ENCODE peak calls at places on chromosomes 11 and 22, in five cellular contexts. One of them, this sample, is unnamed.

GRCh38 chr22:47168441-47168840 is 406.0 kb downstream of the TBC1D22A start:
- DNase-seq in BE2C: no peak
- DNase-seq in MG63: no peak
- DNase-seq in bronchial epithelial cell: no peak
- DNase-seq in skeletal muscle cell: no peak
- DNase-seq in this sample: peak

GRCh38 chr11:130609121-130610035 is 160.9 kb downstream of the ADAMTS15 start:
- DNase-seq in bronchial epithelial cell: peak
- DNase-seq in BE2C: no peak
- DNase-seq in skeletal muscle cell: peak
- DNase-seq in MG63: peak
- DNase-seq in this sample: no peak

GRCh38 chr22:17257578-17257977 is 38.3 kb upstream of the ADA2 start:
- DNase-seq in bronchial epithelial cell: no peak
- DNase-seq in BE2C: no peak
- DNase-seq in skeletal muscle cell: no peak
- DNase-seq in MG63: no peak
- DNase-seq in this sample: no peak

GRCh38 chr11:47418454-47419259 is 7.6 kb downstream of the PSMC3 start:
- DNase-seq in MG63: no peak
- DNase-seq in BE2C: no peak
- DNase-seq in bronchial epithelial cell: no peak
- DNase-seq in skeletal muscle cell: no peak
- DNase-seq in this sample: no peak

GRCh38 chr11:111522426-111522825 is 7.8 kb downstream of the HOATZ start:
- DNase-seq in BE2C: no peak
- DNase-seq in bronchial epithelial cell: no peak
- DNase-seq in skeletal muscle cell: no peak
- DNase-seq in MG63: no peak
- DNase-seq in this sample: no peak

GRCh38 chr22:43826142-43827093 is 14.3 kb upstream of the EFCAB6 start:
- DNase-seq in bronchial epithelial cell: peak
- DNase-seq in BE2C: peak
- DNase-seq in skeletal muscle cell: peak
- DNase-seq in MG63: peak
- DNase-seq in this sample: peak

GRCh38 chr11:3994030-3994640 is 100.5 kb upstream of the RRM1 start:
- DNase-seq in MG63: no peak
- DNase-seq in skeletal muscle cell: no peak
- DNase-seq in bronchial epithelial cell: peak
- DNase-seq in BE2C: no peak
- DNase-seq in this sample: no peak

GRCh38 chr11:77724639-77725038 is 87.0 kb upstream of the CLNS1A start:
- DNase-seq in bronchial epithelial cell: no peak
- DNase-seq in MG63: no peak
- DNase-seq in BE2C: no peak
- DNase-seq in skeletal muscle cell: no peak
- DNase-seq in this sample: no peak

GRCh38 chr11:16613401-16614381 is 124.8 kb upstream of the C11orf58 start:
- DNase-seq in skeletal muscle cell: peak
- DNase-seq in bronchial epithelial cell: peak
- DNase-seq in MG63: peak
- DNase-seq in BE2C: peak
- DNase-seq in this sample: peak

GRCh38 chr22:50016988-50017700 is 4.6 kb upstream of the IL17REL start:
- DNase-seq in skeletal muscle cell: no peak
- DNase-seq in BE2C: peak
- DNase-seq in bronchial epithelial cell: peak
- DNase-seq in MG63: peak
- DNase-seq in this sample: peak

GRCh38 chr11:76087749-76088148 is 118.6 kb downstream of the WNT11 start:
- DNase-seq in BE2C: no peak
- DNase-seq in bronchial epithelial cell: no peak
- DNase-seq in MG63: no peak
- DNase-seq in skeletal muscle cell: no peak
- DNase-seq in this sample: no peak

GRCh38 chr11:28677719-28678118 is 569.5 kb downstream of the METTL15 start:
- DNase-seq in skeletal muscle cell: no peak
- DNase-seq in MG63: no peak
- DNase-seq in BE2C: no peak
- DNase-seq in bronchial epithelial cell: no peak
- DNase-seq in this sample: no peak
- H3K4me3 ChIP-seq in skeletal muscle cell: no peak
- H3K4me3 ChIP-seq in MG63: no peak
- H3K4me3 ChIP-seq in BE2C: no peak
- H3K4me3 ChIP-seq in bronchial epithelial cell: no peak
- H3K4me3 ChIP-seq in this sample: no peak

GRCh38 chr22:35944458-35944857 is 84.2 kb downstream of the RBFOX2 start:
- DNase-seq in MG63: no peak
- DNase-seq in BE2C: no peak
- DNase-seq in skeletal muscle cell: no peak
- DNase-seq in bronchial epithelial cell: no peak
- DNase-seq in this sample: peak
- H3K4me3 ChIP-seq in MG63: peak
- H3K4me3 ChIP-seq in BE2C: no peak
- H3K4me3 ChIP-seq in skeletal muscle cell: no peak
- H3K4me3 ChIP-seq in bronchial epithelial cell: no peak
- H3K4me3 ChIP-seq in this sample: no peak

GRCh38 chr11:57425565-57426438 is 1.1 kb downstream of the SLC43A3 start:
- DNase-seq in BE2C: no peak
- DNase-seq in bronchial epithelial cell: peak
- DNase-seq in skeletal muscle cell: no peak
- DNase-seq in MG63: peak
- DNase-seq in this sample: no peak

GRCh38 chr11:57426754-57427691 is at the start of gene SLC43A3:
- DNase-seq in skeletal muscle cell: peak
- DNase-seq in bronchial epithelial cell: peak
- DNase-seq in BE2C: peak
- DNase-seq in MG63: peak
- DNase-seq in this sample: no peak

GRCh38 chr11:57426439-57426753 is 525 bp downstream of the SLC43A3 start:
- DNase-seq in MG63: no peak
- DNase-seq in BE2C: no peak
- DNase-seq in bronchial epithelial cell: peak
- DNase-seq in skeletal muscle cell: no peak
- DNase-seq in this sample: no peak

GRCh38 chr11:57424137-57424801 is 2.7 kb downstream of the SLC43A3 start:
- DNase-seq in MG63: no peak
- DNase-seq in BE2C: no peak
- DNase-seq in skeletal muscle cell: no peak
- DNase-seq in bronchial epithelial cell: no peak
- DNase-seq in this sample: no peak

DNA sequence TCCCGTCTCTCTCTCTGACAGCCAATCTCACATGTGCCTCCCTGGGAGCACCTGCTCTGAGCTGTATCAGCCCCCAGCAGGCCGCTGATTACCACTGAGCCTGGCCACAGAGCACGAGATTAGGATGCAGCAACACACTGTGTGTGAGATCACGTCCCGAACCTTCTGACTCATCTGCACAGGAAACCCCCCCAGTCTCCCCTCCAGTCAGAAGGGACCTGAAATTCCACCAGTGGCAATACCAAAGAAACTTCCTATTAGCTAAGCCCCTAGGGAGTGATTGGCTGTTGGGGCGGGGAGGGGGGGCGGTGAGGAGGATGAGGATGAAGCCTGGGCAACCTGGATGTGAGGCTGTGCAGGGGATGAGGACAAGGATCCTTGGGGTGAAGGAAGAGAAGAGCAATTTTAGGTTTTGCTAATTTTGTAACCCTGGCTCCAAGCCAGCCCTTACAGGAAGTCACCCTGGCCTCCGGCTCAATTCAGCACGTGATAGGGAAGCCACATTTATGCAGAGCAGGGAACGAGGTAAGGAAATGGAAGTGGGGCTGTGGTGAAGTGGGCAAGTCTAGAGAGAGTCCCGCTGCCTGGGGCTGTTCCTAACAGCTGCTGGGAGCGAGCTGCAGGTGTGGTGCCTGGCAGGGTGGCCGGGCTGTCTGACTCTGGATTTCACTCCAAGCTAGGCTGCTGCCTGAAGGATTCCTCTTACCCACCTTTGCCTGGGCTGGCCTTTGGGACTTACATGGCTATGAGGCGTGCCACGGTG is 1.9 kb downstream of the SLC43A3 start:
- DNase-seq in MG63: peak
- DNase-seq in BE2C: peak
- DNase-seq in bronchial epithelial cell: peak
- DNase-seq in skeletal muscle cell: peak
- DNase-seq in this sample: peak
- H3K4me3 ChIP-seq in MG63: peak
- H3K4me3 ChIP-seq in BE2C: no peak
- H3K4me3 ChIP-seq in bronchial epithelial cell: no peak
- H3K4me3 ChIP-seq in skeletal muscle cell: no peak
- H3K4me3 ChIP-seq in this sample: no peak

DNA sequence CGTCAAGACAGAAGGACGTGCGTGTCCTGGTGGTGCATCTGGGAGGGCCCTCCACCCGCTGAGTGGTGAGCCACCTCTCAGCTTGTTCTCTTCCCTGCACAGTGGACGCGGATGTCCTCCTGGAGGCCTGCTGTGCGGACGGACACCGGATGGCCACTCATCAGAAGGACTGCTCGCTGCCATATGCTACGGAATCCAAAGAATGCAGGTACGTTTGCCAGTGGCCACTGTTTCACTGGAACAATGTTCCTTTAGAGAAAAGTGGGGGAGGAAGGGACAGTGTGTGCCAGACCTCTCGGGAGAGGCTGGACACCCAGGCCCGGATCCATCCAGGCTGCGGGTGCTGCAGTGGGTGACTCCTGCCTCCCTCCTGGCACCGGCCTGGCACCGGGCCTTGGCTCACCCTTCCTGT is 15.9 kb downstream of the FBLN1 start:
- DNase-seq in skeletal muscle cell: no peak
- DNase-seq in MG63: no peak
- DNase-seq in bronchial epithelial cell: no peak
- DNase-seq in BE2C: no peak
- DNase-seq in this sample: no peak
- H3K4me3 ChIP-seq in skeletal muscle cell: no peak
- H3K4me3 ChIP-seq in MG63: no peak
- H3K4me3 ChIP-seq in bronchial epithelial cell: no peak
- H3K4me3 ChIP-seq in BE2C: no peak
- H3K4me3 ChIP-seq in this sample: no peak

GRCh38 chr11:67245046-67245445 is 21.2 kb upstream of the GRK2 start:
- DNase-seq in bronchial epithelial cell: no peak
- DNase-seq in MG63: no peak
- DNase-seq in BE2C: no peak
- DNase-seq in skeletal muscle cell: no peak
- DNase-seq in this sample: no peak

GRCh38 chr11:67238894-67239794 is 27.1 kb upstream of the GRK2 start:
- DNase-seq in bronchial epithelial cell: peak
- DNase-seq in BE2C: no peak
- DNase-seq in MG63: no peak
- DNase-seq in skeletal muscle cell: no peak
- DNase-seq in this sample: peak

GRCh38 chr11:67239795-67240574 is 26.3 kb upstream of the GRK2 start:
- DNase-seq in BE2C: peak
- DNase-seq in bronchial epithelial cell: peak
- DNase-seq in skeletal muscle cell: peak
- DNase-seq in MG63: peak
- DNase-seq in this sample: peak

GRCh38 chr11:67240575-67241389 is 25.5 kb upstream of the GRK2 start:
- DNase-seq in bronchial epithelial cell: peak
- DNase-seq in skeletal muscle cell: no peak
- DNase-seq in MG63: peak
- DNase-seq in BE2C: peak
- DNase-seq in this sample: peak

GRCh38 chr11:67242548-67242947 is 23.7 kb upstream of the GRK2 start:
- DNase-seq in skeletal muscle cell: no peak
- DNase-seq in MG63: no peak
- DNase-seq in bronchial epithelial cell: no peak
- DNase-seq in BE2C: no peak
- DNase-seq in this sample: no peak
- H3K4me3 ChIP-seq in skeletal muscle cell: no peak
- H3K4me3 ChIP-seq in MG63: no peak
- H3K4me3 ChIP-seq in bronchial epithelial cell: no peak
- H3K4me3 ChIP-seq in BE2C: peak
- H3K4me3 ChIP-seq in this sample: no peak

DNA sequence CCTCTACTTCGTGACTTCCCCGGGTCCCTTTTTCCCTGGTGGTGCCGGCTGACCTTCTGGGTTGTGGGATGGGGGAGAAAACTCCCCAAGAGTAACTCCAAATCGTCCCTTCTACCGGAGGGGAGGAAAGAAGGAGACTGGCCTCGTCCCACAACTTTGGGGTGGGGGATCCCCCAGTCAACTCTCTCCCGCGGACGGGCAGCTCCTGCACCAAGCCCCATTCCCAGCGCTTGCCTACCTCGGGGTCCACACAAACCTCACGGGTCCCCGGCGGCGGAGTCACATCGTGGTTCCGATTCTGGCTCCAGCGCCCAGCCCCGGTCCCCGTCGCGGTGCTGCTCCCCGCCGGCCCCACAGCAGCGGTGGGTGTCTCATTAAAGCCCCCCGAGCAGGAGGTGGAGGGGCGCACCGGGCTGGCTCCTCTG is 317 bp downstream of the BDNF start:
- DNase-seq in bronchial epithelial cell: no peak
- DNase-seq in skeletal muscle cell: no peak
- DNase-seq in BE2C: no peak
- DNase-seq in MG63: no peak
- DNase-seq in this sample: peak
- H3K4me3 ChIP-seq in bronchial epithelial cell: peak
- H3K4me3 ChIP-seq in skeletal muscle cell: peak
- H3K4me3 ChIP-seq in BE2C: peak
- H3K4me3 ChIP-seq in MG63: peak
- H3K4me3 ChIP-seq in this sample: peak

GRCh38 chr11:43556269-43556668 is 124.3 kb upstream of the HSD17B12 start:
- DNase-seq in bronchial epithelial cell: no peak
- DNase-seq in MG63: no peak
- DNase-seq in skeletal muscle cell: no peak
- DNase-seq in BE2C: no peak
- DNase-seq in this sample: no peak

GRCh38 chr11:43558556-43559127 is 121.9 kb upstream of the HSD17B12 start:
- DNase-seq in BE2C: no peak
- DNase-seq in MG63: no peak
- DNase-seq in skeletal muscle cell: no peak
- DNase-seq in bronchial epithelial cell: no peak
- DNase-seq in this sample: no peak

GRCh38 chr11:43556892-43557291 is 123.6 kb upstream of the HSD17B12 start:
- DNase-seq in MG63: no peak
- DNase-seq in BE2C: no peak
- DNase-seq in bronchial epithelial cell: no peak
- DNase-seq in skeletal muscle cell: no peak
- DNase-seq in this sample: no peak

GRCh38 chr11:43557553-43558031 is 122.9 kb upstream of the HSD17B12 start:
- DNase-seq in MG63: no peak
- DNase-seq in skeletal muscle cell: no peak
- DNase-seq in bronchial epithelial cell: no peak
- DNase-seq in BE2C: no peak
- DNase-seq in this sample: no peak

GRCh38 chr11:43558056-43558455 is 122.5 kb upstream of the HSD17B12 start:
- DNase-seq in MG63: no peak
- DNase-seq in skeletal muscle cell: no peak
- DNase-seq in bronchial epithelial cell: no peak
- DNase-seq in BE2C: no peak
- DNase-seq in this sample: no peak
- H3K4me3 ChIP-seq in MG63: no peak
- H3K4me3 ChIP-seq in skeletal muscle cell: no peak
- H3K4me3 ChIP-seq in bronchial epithelial cell: no peak
- H3K4me3 ChIP-seq in BE2C: no peak
- H3K4me3 ChIP-seq in this sample: no peak